ENCODE peak calls at places on chromosome 19, in five cellular contexts. B is stimulated activated CD8-positive, alpha-beta memory T cell treated with anti-CD3 and anti-CD28 coated beads, Interleukin-15, amount 100 ng/mL, for 24 hours; Y is SK-N-SH; C is T-cell; K is CD4-positive, alpha-beta memory T cell. J is an unnamed sample.

GRCh38 chr19:52191374-52191773 is 1.5 kb downstream of the PPP2R1A start:
- DNase-seq in B (no peak), C (no peak), Y (no peak), K (no peak), J (no peak)

GRCh38 chr19:19997656-19998268 is 41.5 kb downstream of the ZNF682 start:
- DNase-seq in Y (peak; percentile 47), B (peak; percentile 8), K (peak; percentile 43), C (peak; percentile 19), J (no peak)

GRCh38 chr19:40598918-40599307 is 2.3 kb upstream of the LTBP4 start:
- DNase-seq in K (no peak), C (no peak), B (no peak), Y (no peak), J (no peak)

GRCh38 chr19:11580665-11581418 is 3.4 kb upstream of the ACP5 start:
- DNase-seq in K (no peak), B (no peak), Y (no peak), C (no peak), J (no peak)

GRCh38 chr19:17658666-17659065 is 29.5 kb downstream of the UNC13A start:
- DNase-seq in B (no peak), Y (no peak), K (no peak), C (no peak), J (no peak)

GRCh38 chr19:32404939-32405430 is 585 bp upstream of the DPY19L3 start:
- DNase-seq in Y (no peak), B (no peak), K (no peak), C (no peak), J (peak; percentile 71)

GRCh38 chr19:47523473-47523872 is 8.6 kb upstream of the NAPA start:
- DNase-seq in C (no peak), Y (no peak), K (no peak), B (no peak), J (no peak)

GRCh38 chr19:5953680-5954213 is 24.2 kb downstream of the RANBP3 start:
- DNase-seq in K (no peak), Y (no peak), C (no peak), B (no peak), J (no peak)

GRCh38 chr19:29807870-29808405 is 3.9 kb upstream of the CCNE1 start:
- DNase-seq in Y (no peak), C (no peak), K (no peak), B (no peak), J (no peak)

GRCh38 chr19:35140898-35141626 is 2.0 kb upstream of the FXYD7 start:
- DNase-seq in C (peak; percentile 94), B (peak; percentile 96), K (peak; percentile 94), Y (peak; percentile 100), J (peak; percentile 94)

GRCh38 chr19:29530549-29531457 is 5.0 kb downstream of the VSTM2B start:
- DNase-seq in Y (no peak), C (no peak), K (no peak), B (no peak), J (no peak)

GRCh38 chr19:11736696-11737095 is 2.0 kb downstream of the ZNF823 start:
- DNase-seq in K (no peak), B (no peak), C (no peak), Y (peak; percentile 21), J (no peak)

GRCh38 chr19:17538684-17539287 is 16.7 kb upstream of the COLGALT1 start:
- DNase-seq in B (no peak), C (no peak), Y (no peak), K (no peak), J (no peak)

GRCh38 chr19:58511353-58512208 is at the start of gene SLC27A5:
- DNase-seq in Y (no peak), K (no peak), B (no peak), C (no peak), J (no peak)

GRCh38 chr19:37817180-37817911 is 38.0 kb upstream of the ZNF573 start:
- DNase-seq in Y (peak; percentile 86), K (no peak), B (no peak), C (peak; percentile 48), J (peak; percentile 91)

GRCh38 chr19:18098891-18099622 is 1.5 kb downstream of the MAST3 start:
- DNase-seq in Y (no peak), K (peak; percentile 51), C (peak; percentile 39), B (no peak), J (no peak)

GRCh38 chr19:1874554-1875185 is 10.6 kb downstream of the ABHD17A start:
- DNase-seq in B (no peak), C (no peak), K (peak; percentile 66), Y (no peak), J (no peak)

GRCh38 chr19:9597027-9597426 is 12.7 kb upstream of the ZNF121 start:
- DNase-seq in B (no peak), Y (no peak), K (no peak), C (no peak), J (no peak)

GRCh38 chr19:38892841-38893240 is 6.6 kb downstream of the SIRT2 start:
- DNase-seq in C (no peak), K (no peak), B (no peak), Y (no peak), J (no peak)

GRCh38 chr19:6214881-6215541 is 64.8 kb downstream of the MLLT1 start:
- DNase-seq in K (peak; percentile 6), B (no peak), Y (no peak), C (no peak), J (no peak)

GRCh38 chr19:661427-662196 is 1.4 kb downstream of the RNF126 start:
- DNase-seq in Y (no peak), B (no peak), K (peak; percentile 86), C (peak; percentile 66), J (no peak)

GRCh38 chr19:14091086-14091884 is 734 bp upstream of the SAMD1 start:
- DNase-seq in K (peak; percentile 80), C (peak; percentile 60), B (peak; percentile 26), Y (peak; percentile 93), J (no peak)

GRCh38 chr19:3670258-3670795 is 29.9 kb downstream of the PIP5K1C start:
- DNase-seq in C (no peak), B (no peak), K (no peak), Y (no peak), J (no peak)

GRCh38 chr19:17865364-17866311 is 5.9 kb downstream of the RPL18A start:
- DNase-seq in C (no peak), B (no peak), Y (peak; percentile 32), K (no peak), J (no peak)

GRCh38 chr19:43124360-43124759 is 41.9 kb upstream of the PSG2 start:
- DNase-seq in K (no peak), B (no peak), Y (no peak), C (no peak), J (no peak)

GRCh38 chr19:49809155-49809986 is 3.7 kb downstream of the FUZ start:
- DNase-seq in K (peak; percentile 71), C (peak; percentile 25), Y (peak; percentile 79), B (no peak), J (no peak)